ENCODE peak calls at places on chromosomes 13 and 19, in seven cellular contexts. P is heart right ventricle; A is epithelial cell of esophagus; R is body of pancreas; J is mammary epithelial cell; D is esophagus muscularis mucosa; Y is CD8-positive, alpha-beta T cell. U is an unnamed sample.

GRCh38 chr19:38543807-38544568 is 73.8 kb downstream of the MAP4K1 start:
- DNase-seq in P (peak; percentile 50), A (peak; percentile 83), R (peak; percentile 50), J (peak; percentile 93), D (no peak), Y (no peak), U (peak; percentile 40)

GRCh38 chr13:25406377-25406776 is 34.6 kb downstream of the ATP8A2 start:
- DNase-seq in P (no peak), A (peak; percentile 4), R (no peak), J (peak; percentile 8), D (no peak), Y (no peak), U (no peak)

GRCh38 chr13:106173346-106173745 is 362.1 kb downstream of the EFNB2 start:
- DNase-seq in P (no peak), A (no peak), R (no peak), J (no peak), D (no peak), Y (no peak), U (no peak)

GRCh38 chr19:33040994-33041827 is 23.5 kb downstream of the RHPN2 start:
- DNase-seq in P (no peak), A (peak; percentile 89), R (peak; percentile 67), J (peak; percentile 15), D (no peak), Y (no peak), U (peak; percentile 24)

GRCh38 chr13:20363604-20364003 is 131.5 kb upstream of the GJB6 start:
- DNase-seq in P (no peak), A (no peak), R (no peak), J (no peak), D (no peak), Y (no peak), U (no peak)

GRCh38 chr13:101493541-101493940 is 41.1 kb downstream of the ITGBL1 start:
- DNase-seq in P (no peak), A (no peak), R (no peak), J (no peak), D (no peak), Y (no peak), U (no peak)

GRCh38 chr13:107205318-107206112 is 637.6 kb upstream of the ARGLU1 start:
- DNase-seq in P (peak; percentile 59), A (peak; percentile 61), R (peak; percentile 66), J (peak; percentile 19), D (no peak), Y (peak; percentile 23), U (no peak)

GRCh38 chr19:1854032-1854541 is 5.8 kb upstream of the REXO1 start:
- DNase-seq in P (no peak), A (no peak), R (no peak), J (no peak), D (no peak), Y (no peak), U (no peak)

GRCh38 chr13:83824120-83824519 is 58.2 kb downstream of the SLITRK1 start:
- DNase-seq in P (no peak), A (no peak), R (no peak), J (no peak), D (no peak), Y (no peak), U (no peak)

GRCh38 chr19:7902796-7903243 is 857 bp upstream of the MAP2K7 start:
- DNase-seq in P (no peak), A (peak; percentile 51), R (no peak), J (no peak), D (no peak), Y (no peak), U (no peak)

GRCh38 chr13:34277971-34278370 is 460.0 kb downstream of the RFC3 start:
- DNase-seq in P (no peak), A (no peak), R (no peak), J (no peak), D (no peak), Y (no peak), U (no peak)

GRCh38 chr13:57470491-57470890 is 161.1 kb upstream of the PCDH17 start:
- DNase-seq in P (no peak), A (no peak), R (no peak), J (no peak), D (no peak), Y (no peak), U (no peak)

GRCh38 chr19:35349614-35350521 is 2.2 kb downstream of the FFAR1 start:
- DNase-seq in P (no peak), A (no peak), R (no peak), J (no peak), D (peak; percentile 50), Y (no peak), U (no peak)

GRCh38 chr13:72808917-72809500 is 27.1 kb downstream of the PIBF1 start:
- DNase-seq in P (no peak), A (peak; percentile 9), R (no peak), J (peak; percentile 5), D (no peak), Y (no peak), U (no peak)

GRCh38 chr19:50258918-50259372 is 55.5 kb downstream of the MYH14 start:
- DNase-seq in P (no peak), A (no peak), R (no peak), J (no peak), D (no peak), Y (no peak), U (no peak)

GRCh38 chr19:47274891-47275865 is 493 bp downstream of the INAFM1 start:
- DNase-seq in P (peak; percentile 52), A (no peak), R (peak; percentile 43), J (no peak), D (no peak), Y (no peak), U (no peak)

GRCh38 chr19:17347361-17347760 is 10.0 kb downstream of the GTPBP3 start:
- DNase-seq in P (no peak), A (no peak), R (no peak), J (no peak), D (no peak), Y (no peak), U (no peak)

GRCh38 chr13:71714802-71715375 is 152.1 kb downstream of the DACH1 start:
- DNase-seq in P (no peak), A (no peak), R (no peak), J (no peak), D (no peak), Y (no peak), U (no peak)

GRCh38 chr13:32426981-32427851 is 714 bp downstream of the N4BP2L1 start:
- DNase-seq in P (peak; percentile 31), A (peak; percentile 11), R (peak; percentile 64), J (no peak), D (peak; percentile 92), Y (peak; percentile 41), U (no peak)

GRCh38 chr19:18131841-18132596 is 20.9 kb upstream of the PIK3R2 start:
- DNase-seq in P (no peak), A (no peak), R (no peak), J (no peak), D (no peak), Y (no peak), U (no peak)

GRCh38 chr19:16587031-16588023 is 15.1 kb upstream of the SLC35E1 start:
- DNase-seq in P (no peak), A (peak; percentile 84), R (no peak), J (peak; percentile 61), D (no peak), Y (peak; percentile 53), U (no peak)

GRCh38 chr13:39765801-39766463 is 110.5 kb downstream of the COG6 start:
- DNase-seq in P (peak; percentile 26), A (peak; percentile 66), R (no peak), J (peak; percentile 46), D (no peak), Y (no peak), U (no peak)

GRCh38 chr13:44334751-44335150 is 38.9 kb upstream of the SERP2 start:
- DNase-seq in P (no peak), A (no peak), R (no peak), J (no peak), D (no peak), Y (no peak), U (no peak)

GRCh38 chr19:35421362-35421761 is 26.7 kb upstream of the FFAR2 start:
- DNase-seq in P (no peak), A (no peak), R (peak; percentile 93), J (no peak), D (no peak), Y (no peak), U (no peak)

GRCh38 chr13:112940236-112940635 is 28.8 kb upstream of the MCF2L start:
- DNase-seq in P (no peak), A (no peak), R (no peak), J (no peak), D (no peak), Y (no peak), U (no peak)

GRCh38 chr13:112947796-112948195 is 21.2 kb upstream of the MCF2L start:
- DNase-seq in P (no peak), A (no peak), R (no peak), J (no peak), D (no peak), Y (no peak), U (no peak)

GRCh38 chr13:112941349-112941748 is 27.7 kb upstream of the MCF2L start:
- DNase-seq in P (no peak), A (no peak), R (no peak), J (no peak), D (no peak), Y (no peak), U (no peak)

GRCh38 chr13:112942689-112943308 is 26.2 kb upstream of the MCF2L start:
- DNase-seq in P (peak; percentile 97), A (peak; percentile 96), R (peak; percentile 99), J (peak; percentile 84), D (peak; percentile 98), Y (peak; percentile 97), U (peak; percentile 57)

GRCh38 chr13:112943309-112944125 is 25.5 kb upstream of the MCF2L start:
- DNase-seq in P (peak; percentile 24), A (peak; percentile 32), R (peak; percentile 55), J (peak; percentile 12), D (no peak), Y (no peak), U (no peak)
- TF ChIP-seq CTCF in P (no peak), A (no peak), R (no peak), J (no peak), D (no peak), Y (no peak), U (no peak)

GRCh38 chr13:111209613-111210012 is 94.5 kb downstream of the ARHGEF7 start:
- DNase-seq in P (no peak), A (no peak), R (no peak), J (no peak), D (no peak), Y (no peak), U (no peak)
- H3K4me3 ChIP-seq in P (no peak overlapping the region), A (no peak overlapping the region), R (no peak overlapping the region), J (no peak overlapping the region), D (peak overlapping the region; percentile 15), Y (no peak overlapping the region), U (no peak overlapping the region)

GRCh38 chr19:45848922-45849321 is 14.0 kb downstream of the SYMPK start:
- DNase-seq in P (no peak), A (no peak), R (no peak), J (no peak), D (no peak), Y (no peak), U (no peak)
- TF ChIP-seq CTCF in P (no peak), A (peak; percentile 46), R (peak; percentile 6), J (peak; percentile 27), D (peak; percentile 8), Y (no peak), U (peak; percentile 35)

DNA sequence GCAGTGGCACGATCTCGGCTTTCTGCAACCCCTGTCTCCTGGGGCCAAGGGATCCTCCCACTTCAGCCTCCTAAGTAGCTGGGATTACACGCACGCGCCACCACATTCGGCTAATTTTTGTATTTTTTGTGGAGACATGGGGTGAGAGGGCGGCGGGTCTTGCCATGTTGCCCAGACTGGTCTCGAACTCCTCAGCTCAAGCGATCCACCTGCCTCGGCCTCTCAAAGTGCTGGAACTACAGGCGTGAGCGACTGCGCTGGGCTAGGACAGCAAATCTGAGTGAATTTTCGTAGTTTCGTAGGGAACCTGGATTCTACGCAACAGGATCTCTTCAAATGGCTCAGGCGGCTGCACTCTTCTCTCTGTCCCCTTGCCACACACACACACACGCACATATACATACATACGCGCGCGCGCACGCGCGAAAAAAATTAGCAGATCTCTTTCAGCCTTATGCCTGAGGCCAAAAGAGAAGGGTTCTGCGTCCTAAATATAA is 402 bp downstream of the PINLYP start:
- DNase-seq in P (no peak), A (no peak), R (no peak), J (peak; percentile 11), D (no peak), Y (no peak), U (no peak)
- H3K4me3 ChIP-seq in P (peak overlapping the region; percentile 79), A (peak overlapping the region; percentile 49), R (no peak overlapping the region), J (peak overlapping the region; percentile 39), D (peak overlapping the region; percentile 82), Y (peak overlapping the region; percentile 48), U (peak overlapping the region; percentile 99)

U was measured in BJ.